ENCODE peak calls at places on chromosomes 2 and 18, in four cellular contexts. O is endothelial cell, Y is GM20000, B is right atrium auricular region. Q is an unnamed sample.

GRCh38 chr2:39311469-39311868 is 67.7 kb upstream of the CDKL4 start:
- DNase-seq in Y (no peak), O (no peak), B (no peak), Q (no peak)

GRCh38 chr2:129922571-129923264 is 56.7 kb upstream of the RAB6C start:
- DNase-seq in O (no peak), B (no peak), Y (no peak), Q (no peak)

GRCh38 chr18:11408555-11408954 is 200.8 kb upstream of the SLC35G4 start:
- DNase-seq in B (no peak), O (no peak), Y (no peak), Q (no peak)

GRCh38 chr2:38214209-38214717 is 138.3 kb upstream of the CYP1B1 start:
- DNase-seq in O (no peak), B (no peak), Y (no peak), Q (no peak)

GRCh38 chr2:105834931-105835330 is 90.2 kb downstream of the NCK2 start:
- DNase-seq in Y (peak), B (no peak), O (no peak), Q (no peak)

GRCh38 chr2:41576423-41576822 is 471.4 kb upstream of the PKDCC start:
- DNase-seq in O (no peak), Y (no peak), B (no peak), Q (no peak)

GRCh38 chr2:105610444-105611327 is 134.0 kb upstream of the NCK2 start:
- DNase-seq in Y (no peak), O (no peak), B (no peak), Q (no peak)

GRCh38 chr2:227805578-227805977 is 8.1 kb upstream of the CCL20 start:
- DNase-seq in O (no peak), Y (no peak), B (no peak), Q (no peak)

GRCh38 chr18:27004056-27004829 is 138.7 kb upstream of the AQP4 start:
- DNase-seq in O (no peak), Y (peak), B (no peak), Q (no peak)

GRCh38 chr2:70674636-70675430 is 93.2 kb downstream of the ADD2 start:
- DNase-seq in B (no peak), O (no peak), Y (no peak), Q (no peak)

GRCh38 chr2:98867539-98868309 is 68.3 kb downstream of the CRACDL start:
- DNase-seq in Y (no peak), B (no peak), O (no peak), Q (no peak)

GRCh38 chr2:103462101-103462500 is 700.3 kb downstream of the TMEM182 start:
- DNase-seq in O (no peak), B (no peak), Y (no peak), Q (no peak)

GRCh38 chr2:190328748-190329147 is 9.1 kb upstream of the HIBCH start:
- DNase-seq in O (no peak), Y (no peak), B (no peak), Q (no peak)

GRCh38 chr18:26865557-26865956 is at the start of gene AQP4:
- DNase-seq in Y (no peak), O (no peak), B (no peak), Q (no peak)

GRCh38 chr2:217393585-217394032 is 533.7 kb upstream of the TNP1 start:
- DNase-seq in B (peak), O (no peak), Y (no peak), Q (no peak)

GRCh38 chr2:215870088-215870490 is 143.3 kb downstream of the MREG start:
- DNase-seq in B (no peak), O (no peak), Y (no peak), Q (no peak)

GRCh38 chr2:219350938-219351280 is 18.4 kb upstream of the RESP18 start:
- DNase-seq in O (no peak), Y (no peak), B (no peak), Q (no peak)

GRCh38 chr2:195146761-195147160 is 510.3 kb upstream of the SLC39A10 start:
- DNase-seq in Y (no peak), B (no peak), O (no peak), Q (no peak)

GRCh38 chr2:85702172-85702571 is 8.0 kb downstream of the GNLY start:
- DNase-seq in O (no peak), Y (no peak), B (no peak), Q (no peak)

GRCh38 chr2:76445880-76446279 is 735.2 kb upstream of the GCFC2 start:
- DNase-seq in O (no peak), Y (no peak), B (no peak), Q (no peak)

GRCh38 chr2:675982-676646 is 1.1 kb downstream of the TMEM18 start:
- DNase-seq in O (peak), Y (peak), B (no peak), Q (peak)

GRCh38 chr2:7744827-7745226 is 827.6 kb downstream of the RNF144A start:
- DNase-seq in B (no peak), O (no peak), Y (no peak), Q (no peak)

GRCh38 chr18:79664525-79665125 is 15.0 kb upstream of the CTDP1 start:
- DNase-seq in Y (no peak), B (no peak), O (no peak), Q (no peak)

DNA sequence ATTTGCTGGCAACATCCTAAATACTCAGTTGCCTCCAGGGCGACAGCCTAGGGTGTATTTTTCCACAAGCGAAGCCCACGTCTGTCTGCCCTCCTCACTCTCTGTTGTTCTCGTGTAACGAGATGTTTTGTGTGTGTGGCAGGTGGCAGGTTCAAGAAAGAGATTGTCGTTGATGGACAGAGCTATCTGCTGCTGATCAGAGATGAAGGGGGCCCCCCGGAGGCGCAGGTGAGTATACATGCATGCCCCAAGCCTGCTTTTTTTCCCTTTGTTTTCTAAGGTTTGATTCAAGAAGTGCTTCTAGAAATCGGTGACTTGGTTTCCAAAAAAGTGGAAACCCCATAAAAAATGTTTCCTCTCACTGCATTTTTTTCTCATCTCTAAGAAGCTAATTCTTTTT is 247.0 kb downstream of the AGAP1 start:
- DNase-seq in B (no peak), Y (no peak), O (peak), Q (no peak)
- TF ChIP-seq CTCF in B (no peak), Y (no peak), O (no peak), Q (no peak)

GRCh38 chr2:15882761-15883497 is 57.4 kb upstream of the MYCN start:
- DNase-seq in Y (no peak), B (no peak), O (no peak), Q (no peak)
- TF ChIP-seq CTCF in Y (no peak), B (no peak), O (no peak), Q (no peak)

DNA sequence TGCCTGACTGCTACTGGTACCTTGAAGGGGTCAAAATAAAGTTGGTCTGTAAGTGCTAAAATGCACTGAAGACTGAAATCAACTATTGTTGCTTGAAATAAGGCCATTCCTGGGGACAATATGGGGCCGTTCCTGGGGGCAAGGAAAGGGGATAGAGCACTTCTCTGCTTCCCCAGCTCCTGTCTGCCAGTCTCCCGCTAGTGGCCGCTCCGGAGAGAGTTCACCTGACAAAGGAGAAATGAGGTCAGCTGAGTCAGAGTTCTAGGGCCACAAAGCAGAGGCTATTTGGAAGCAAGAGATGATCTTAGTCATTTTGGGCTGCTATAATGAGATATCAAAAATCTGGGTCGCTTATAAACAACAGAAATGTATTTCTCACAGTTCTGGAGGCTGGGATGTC is 345.9 kb downstream of the TSN start:
- DNase-seq in Y (no peak), B (no peak), O (no peak), Q (no peak)
- TF ChIP-seq CTCF in Y (no peak), B (no peak), O (no peak), Q (no peak)

DNA sequence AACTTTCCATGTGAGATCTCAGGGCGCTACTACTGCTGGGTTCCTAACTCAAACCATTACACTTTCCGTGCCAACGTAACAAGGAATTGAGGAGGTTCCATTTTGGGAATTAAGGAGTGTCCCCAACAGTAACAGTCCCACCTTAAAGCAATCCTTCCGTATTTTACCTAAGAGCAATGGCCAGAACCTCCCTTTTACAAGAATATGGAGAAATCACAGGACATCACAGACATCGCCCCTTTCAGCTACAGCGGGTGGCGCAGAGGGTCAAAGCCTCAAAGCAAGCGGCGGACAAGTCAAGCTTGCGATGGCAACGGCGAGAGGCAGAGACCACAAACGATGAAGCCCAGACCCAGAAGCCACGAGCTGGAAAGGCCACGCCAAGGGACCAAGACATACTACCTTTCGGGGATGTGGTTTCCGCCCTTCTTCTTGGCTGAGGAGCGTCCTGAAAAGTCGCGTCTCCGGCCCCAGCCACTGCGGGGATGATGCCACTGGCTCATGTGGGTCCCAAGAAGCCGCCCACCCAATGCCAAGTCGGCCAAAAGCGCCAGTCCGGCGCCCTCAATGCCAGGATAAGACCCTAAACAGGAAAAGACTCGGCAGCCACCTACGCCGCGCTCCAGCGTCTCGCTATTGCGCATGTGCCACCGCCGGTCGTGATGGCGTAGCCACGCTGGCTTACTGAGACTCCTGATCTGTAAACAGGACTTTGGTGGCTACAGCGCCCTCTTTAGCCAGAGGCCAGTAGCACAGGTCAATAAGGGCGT is at the start of gene DUSP11:
- DNase-seq in B (peak), O (peak), Y (peak), Q (peak)
- TF ChIP-seq CTCF in B (peak), O (peak), Y (peak), Q (peak)

DNA sequence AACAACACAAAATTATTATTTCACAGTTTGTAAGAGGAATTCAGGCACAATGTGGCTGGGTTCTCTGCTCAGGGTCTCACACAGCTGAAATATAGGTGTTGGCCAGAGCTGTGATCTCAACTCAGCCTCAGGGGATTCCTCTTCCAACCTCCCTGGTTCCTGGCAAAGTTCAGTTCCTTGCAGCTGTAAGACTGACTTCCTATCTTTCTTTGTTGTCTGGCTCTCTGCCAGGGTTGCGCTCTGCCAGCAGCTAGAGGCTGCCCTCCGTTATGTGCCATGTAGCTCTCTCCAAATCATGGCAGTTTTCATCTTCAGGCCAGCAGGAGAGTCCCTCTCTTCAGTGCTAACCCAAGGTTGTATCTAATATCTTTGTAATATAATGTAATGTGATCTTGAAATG is 272.5 kb upstream of the KCNJ3 start:
- DNase-seq in O (peak), Y (no peak), B (no peak), Q (no peak)
- TF ChIP-seq CTCF in O (no peak), Y (no peak), B (no peak), Q (no peak)

GRCh38 chr2:25711641-25712369 is 38.4 kb upstream of the DTNB start:
- DNase-seq in B (no peak), Y (no peak), O (no peak), Q (no peak)
- TF ChIP-seq CTCF in B (no peak), Y (no peak), O (no peak), Q (no peak)

GRCh38 chr2:120956486-120957156 is 221.0 kb downstream of the GLI2 start:
- DNase-seq in O (no peak), B (no peak), Y (no peak), Q (no peak)
- TF ChIP-seq CTCF in O (no peak), B (no peak), Y (no peak), Q (no peak)

GRCh38 chr2:171274757-171275156 is 114.1 kb upstream of the TLK1 start:
- DNase-seq in B (no peak), O (no peak), Y (no peak), Q (no peak)
- TF ChIP-seq CTCF in B (no peak), O (no peak), Y (no peak), Q (no peak)

GRCh38 chr18:48937869-48938750 is 12.7 kb downstream of the SMAD7 start:
- DNase-seq in B (no peak), Y (no peak), O (no peak), Q (no peak)
- TF ChIP-seq CTCF in B (no peak), Y (no peak), O (no peak), Q (no peak)